ENCODE peak calls at places on chromosomes 16 and 17, in nine cellular contexts. Q is SK-N-SH, O is GM23338, D is K562, H is HCT116, I is A549, M is Panc1, E is HepG2, A is GM12878. C is an unnamed sample.

GRCh38 chr17:30336369-30337171 is 2.7 kb upstream of the TMIGD1 start:
- DNase-seq in Q (peak; percentile 43), O (peak; percentile 88), D (peak; percentile 69), H (peak; percentile 79), I (peak; percentile 88), M (peak; percentile 61), E (peak; percentile 95), A (no peak), C (peak; percentile 58)

GRCh38 chr17:3946711-3947235 is 17.5 kb downstream of the ATP2A3 start:
- DNase-seq in Q (no peak), O (no peak), D (no peak), H (no peak), I (no peak), M (no peak), E (no peak), A (no peak), C (no peak)

GRCh38 chr17:2056221-2057129 is 1.6 kb downstream of the HIC1 start:
- DNase-seq in Q (no peak), O (peak; percentile 66), D (no peak), H (no peak), I (no peak), M (no peak), E (no peak), A (no peak), C (no peak)

GRCh38 chr17:79806863-79807720 is 10.2 kb upstream of the CBX8 start:
- DNase-seq in Q (no peak), O (no peak), D (no peak), H (no peak), I (no peak), M (no peak), E (no peak), A (no peak), C (no peak)

GRCh38 chr16:29011112-29011511 is 26.3 kb downstream of the LAT start:
- DNase-seq in Q (peak; percentile 42), O (peak; percentile 78), D (no peak), H (no peak), I (no peak), M (no peak), E (no peak), A (no peak), C (no peak)

GRCh38 chr16:84532855-84533486 is 28.5 kb upstream of the MEAK7 start:
- DNase-seq in Q (no peak), O (no peak), D (no peak), H (no peak), I (no peak), M (no peak), E (no peak), A (no peak), C (no peak)

GRCh38 chr17:28716740-28717577 is 709 bp downstream of the RAB34 start:
- DNase-seq in Q (no peak), O (peak; percentile 66), D (no peak), H (no peak), I (peak; percentile 55), M (no peak), E (no peak), A (no peak), C (no peak)

GRCh38 chr16:2829501-2830354 is at the start of gene ZG16B:
- DNase-seq in Q (peak; percentile 64), O (no peak), D (no peak), H (no peak), I (no peak), M (no peak), E (peak; percentile 51), A (no peak), C (no peak)

GRCh38 chr17:64176556-64176955 is 46.6 kb upstream of the ERN1 start:
- DNase-seq in Q (no peak), O (no peak), D (no peak), H (no peak), I (no peak), M (no peak), E (no peak), A (no peak), C (no peak)

GRCh38 chr16:86060381-86061317 is 161.7 kb downstream of the IRF8 start:
- DNase-seq in Q (no peak), O (no peak), D (no peak), H (no peak), I (no peak), M (no peak), E (no peak), A (no peak), C (no peak)

GRCh38 chr17:11628374-11628773 is 30.1 kb downstream of the DNAH9 start:
- DNase-seq in Q (no peak), O (peak; percentile 1), D (peak; percentile 8), H (no peak), I (peak; percentile 25), M (no peak), E (no peak), A (no peak), C (no peak)

GRCh38 chr17:48429156-48429555 is 858 bp downstream of the SKAP1 start:
- DNase-seq in Q (no peak), O (no peak), D (no peak), H (no peak), I (no peak), M (no peak), E (no peak), A (no peak), C (no peak)

GRCh38 chr17:48432820-48433775 is 3.1 kb upstream of the SKAP1 start:
- DNase-seq in Q (no peak), O (no peak), D (no peak), H (no peak), I (no peak), M (no peak), E (no peak), A (no peak), C (no peak)

GRCh38 chr17:48429638-48430586 is at the start of gene SKAP1:
- DNase-seq in Q (peak; percentile 29), O (peak; percentile 71), D (no peak), H (no peak), I (no peak), M (no peak), E (no peak), A (no peak), C (no peak)

GRCh38 chr17:48426019-48426418 is 4.0 kb downstream of the SKAP1 start:
- DNase-seq in Q (no peak), O (no peak), D (no peak), H (no peak), I (no peak), M (no peak), E (no peak), A (no peak), C (no peak)

GRCh38 chr17:48427598-48427997 is 2.4 kb downstream of the SKAP1 start:
- DNase-seq in Q (no peak), O (no peak), D (peak; percentile 52), H (no peak), I (no peak), M (no peak), E (no peak), A (no peak), C (no peak)
- TF ChIP-seq REST in Q (no peak), O (no peak), D (no peak), H (no peak), I (no peak), M (no peak), E (no peak), A (no peak), C (no peak)

DNA sequence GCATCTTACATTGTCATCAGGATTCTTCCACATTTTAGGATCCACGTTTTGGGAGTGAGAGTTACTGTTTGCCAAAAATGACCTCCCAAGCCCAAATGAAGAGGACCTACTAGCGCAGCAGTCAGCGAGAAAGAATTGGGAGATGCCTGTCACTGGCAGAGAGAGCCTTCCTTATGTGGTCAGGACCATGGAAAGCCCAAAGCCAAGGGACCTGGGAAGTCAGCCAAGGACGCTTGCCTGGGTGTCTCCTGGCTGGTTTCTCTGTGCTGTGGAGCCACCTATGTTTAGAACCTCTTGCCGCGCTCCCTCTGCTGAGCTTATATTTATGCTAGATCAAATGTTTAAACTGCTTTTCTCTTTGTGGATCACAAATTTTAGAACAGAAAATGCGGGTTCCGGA is 24.9 kb upstream of the RHBDL3 start:
- DNase-seq in Q (no peak), O (peak; percentile 64), D (no peak), H (no peak), I (no peak), M (no peak), E (no peak), A (no peak), C (no peak)
- TF ChIP-seq REST in Q (peak; percentile 91), O (peak; percentile 64), D (no peak), H (no peak), I (peak; percentile 65), M (peak; percentile 71), E (peak; percentile 84), A (no peak), C (peak; percentile 86)

GRCh38 chr16:47574091-47575054 is 113.2 kb downstream of the PHKB start:
- DNase-seq in Q (no peak), O (peak; percentile 32), D (no peak), H (no peak), I (no peak), M (no peak), E (no peak), A (peak; percentile 39), C (no peak)
- TF ChIP-seq REST in Q (no peak), O (no peak), D (no peak), H (no peak), I (no peak), M (no peak), E (no peak), A (no peak), C (no peak)

GRCh38 chr16:10335681-10336080 is 50.2 kb upstream of the ATF7IP2 start:
- DNase-seq in Q (no peak), O (no peak), D (no peak), H (no peak), I (no peak), M (no peak), E (no peak), A (no peak), C (no peak)

GRCh38 chr16:10332301-10332700 is 53.6 kb upstream of the ATF7IP2 start:
- DNase-seq in Q (no peak), O (peak; percentile 25), D (no peak), H (no peak), I (no peak), M (no peak), E (peak; percentile 74), A (no peak), C (no peak)

GRCh38 chr16:10332775-10333174 is 53.1 kb upstream of the ATF7IP2 start:
- DNase-seq in Q (no peak), O (no peak), D (no peak), H (no peak), I (no peak), M (no peak), E (no peak), A (no peak), C (no peak)

GRCh38 chr16:10338426-10338825 is 47.4 kb upstream of the ATF7IP2 start:
- DNase-seq in Q (peak; percentile 46), O (no peak), D (no peak), H (no peak), I (no peak), M (no peak), E (no peak), A (no peak), C (no peak)

DNA sequence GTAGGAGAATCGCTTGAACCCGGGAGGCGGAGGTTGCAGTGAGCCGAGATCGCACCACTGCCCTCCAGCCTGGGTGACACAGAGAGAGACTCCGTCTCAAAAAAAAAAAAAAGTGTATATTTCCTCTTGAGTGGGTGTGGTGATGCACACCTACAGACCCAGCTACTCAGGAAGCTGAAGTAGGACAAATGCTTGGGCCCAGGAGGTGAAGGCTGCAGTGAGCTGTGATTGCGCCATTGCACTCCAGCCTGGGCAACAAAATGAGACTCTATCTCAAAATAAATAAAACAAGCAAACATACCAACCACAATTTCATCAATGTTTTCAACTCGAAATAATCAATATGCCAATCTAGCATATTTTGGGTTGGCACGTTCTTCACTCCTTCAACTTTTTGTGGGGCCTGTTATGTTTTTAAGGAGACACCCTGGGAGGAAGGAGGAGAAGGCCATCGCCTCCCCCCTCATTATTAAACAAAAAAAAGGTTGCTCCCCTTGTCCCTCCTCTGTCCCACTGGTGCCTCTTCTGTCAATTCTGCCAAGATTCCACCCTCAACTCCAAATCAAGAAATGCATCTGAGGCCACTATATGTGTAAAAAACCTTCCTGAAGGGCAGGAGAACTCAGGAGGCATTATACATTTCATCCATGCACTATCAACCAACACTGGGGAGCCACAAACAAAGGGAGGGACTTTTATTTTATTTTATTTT is 52.4 kb upstream of the ATF7IP2 start:
- DNase-seq in Q (no peak), O (no peak), D (no peak), H (no peak), I (no peak), M (no peak), E (no peak), A (no peak), C (no peak)
- TF ChIP-seq REST in Q (no peak), O (no peak), D (no peak), H (no peak), I (no peak), M (no peak), E (no peak), A (no peak), C (no peak)

C was measured in HL-60.